ENCODE peak calls at places on chromosomes 4 and X, in eight cellular contexts. D, Q, G, B, R, F, J and U are unnamed samples. For H3K36me3, the result is how much of the 10 kb centered on the place peaks cover.

GRCh38 chr4:145345401-145345800 is 136.3 kb upstream of the SMAD1 start:
- DNase-seq in D (no peak), Q (no peak), G (no peak), B (no peak), R (no peak), F (no peak), J (no peak), U (no peak)

GRCh38 chr4:102501635-102502382 is 650 bp downstream of the NFKB1 start:
- DNase-seq in D (peak), Q (peak), G (peak), B (peak), R (peak), F (peak), J (peak), U (peak)

GRCh38 chr4:70601422-70602039 is 9.5 kb downstream of the AMBN start:
- DNase-seq in D (peak), Q (no peak), G (no peak), B (peak), R (no peak), F (peak), J (peak), U (peak)

GRCh38 chr4:41424541-41424940 is 113.4 kb upstream of the LIMCH1 start:
- DNase-seq in D (no peak), Q (no peak), G (no peak), B (no peak), R (no peak), F (no peak), J (no peak), U (no peak)

GRCh38 chr4:142656178-142656577 is 189.9 kb downstream of the INPP4B start:
- DNase-seq in D (no peak), Q (no peak), G (no peak), B (peak), R (no peak), F (peak), J (no peak), U (peak)

GRCh38 chr4:26780524-26780923 is 80.1 kb upstream of the STIM2 start:
- DNase-seq in D (no peak), Q (no peak), G (peak), B (no peak), R (no peak), F (peak), J (no peak), U (peak)

GRCh38 chr4:162126754-162127153 is 37.0 kb downstream of the FSTL5 start:
- DNase-seq in D (no peak), Q (no peak), G (no peak), B (no peak), R (no peak), F (no peak), J (no peak), U (no peak)

GRCh38 chrX:150574824-150575409 is 6.5 kb downstream of the MTM1 start:
- DNase-seq in D (no peak), Q (no peak), G (no peak), B (no peak), R (no peak), F (no peak), J (no peak), U (peak)

GRCh38 chrX:154797006-154797405 is 8.3 kb downstream of the MPP1 start:
- DNase-seq in D (no peak), Q (no peak), G (no peak), B (peak), R (no peak), F (peak), J (no peak), U (no peak)

GRCh38 chrX:522456-522855 is 108.1 kb upstream of the SHOX start:
- DNase-seq in D (no peak), Q (no peak), G (no peak), B (no peak), R (no peak), F (no peak), J (no peak), U (no peak)

GRCh38 chr4:11635336-11635735 is 206.6 kb upstream of the HS3ST1 start:
- DNase-seq in D (no peak), Q (no peak), G (no peak), B (peak), R (no peak), F (peak), J (no peak), U (peak)

GRCh38 chr4:1796486-1797204 is 3.6 kb downstream of the FGFR3 start:
- DNase-seq in D (no peak), Q (no peak), G (no peak), B (no peak), R (no peak), F (no peak), J (no peak), U (no peak)

GRCh38 chr4:26687728-26688127 is 103.8 kb downstream of the TBC1D19 start:
- DNase-seq in D (no peak), Q (no peak), G (no peak), B (peak), R (no peak), F (peak), J (no peak), U (peak)

GRCh38 chr4:27703771-27704170 is 843.1 kb downstream of the STIM2 start:
- DNase-seq in D (no peak), Q (no peak), G (no peak), B (no peak), R (no peak), F (no peak), J (no peak), U (no peak)

GRCh38 chr4:98094118-98094517 is 49.2 kb downstream of the STPG2 start:
- DNase-seq in D (no peak), Q (no peak), G (no peak), B (no peak), R (no peak), F (no peak), J (no peak), U (no peak)

GRCh38 chr4:182337366-182337765 is 94.2 kb downstream of the TENM3 start:
- DNase-seq in D (no peak), Q (no peak), G (no peak), B (no peak), R (no peak), F (no peak), J (no peak), U (peak)

GRCh38 chrX:150848914-150849365 is 49.5 kb downstream of the CD99L2 start:
- DNase-seq in D (peak), Q (peak), G (peak), B (no peak), R (no peak), F (no peak), J (peak), U (no peak)

GRCh38 chr4:94305468-94306225 is 37.0 kb downstream of the HPGDS start:
- DNase-seq in D (no peak), Q (no peak), G (no peak), B (no peak), R (no peak), F (peak), J (no peak), U (no peak)

GRCh38 chrX:66731398-66731797 is 92.5 kb upstream of the EDA2R start:
- DNase-seq in D (no peak), Q (no peak), G (no peak), B (peak), R (no peak), F (peak), J (no peak), U (peak)

GRCh38 chr4:150119492-150119891 is 41.2 kb downstream of the DCLK2 start:
- DNase-seq in D (no peak), Q (no peak), G (no peak), B (no peak), R (no peak), F (peak), J (no peak), U (peak)

GRCh38 chr4:1211951-1212545 is 36.9 kb downstream of the CTBP1 start:
- DNase-seq in D (no peak), Q (peak), G (peak), B (no peak), R (peak), F (no peak), J (no peak), U (no peak)

GRCh38 chrX:9958183-9958582 is 9.0 kb upstream of the CLDN34 start:
- DNase-seq in D (no peak), Q (no peak), G (no peak), B (no peak), R (no peak), F (no peak), J (no peak), U (no peak)

GRCh38 chr4:121706595-121707021 is 9.8 kb upstream of the ANXA5 start:
- DNase-seq in D (no peak), Q (no peak), G (no peak), B (peak), R (no peak), F (peak), J (no peak), U (no peak)

GRCh38 chr4:81421346-81422218 is 50.1 kb downstream of the RASGEF1B start:
- DNase-seq in D (no peak), Q (no peak), G (no peak), B (peak), R (no peak), F (no peak), J (peak), U (no peak)

GRCh38 chr4:137025484-137026059 is 506.7 kb downstream of the PCDH18 start:
- DNase-seq in D (no peak), Q (no peak), G (no peak), B (no peak), R (no peak), F (no peak), J (no peak), U (no peak)

GRCh38 chrX:55008571-55009358 is 8.6 kb downstream of the APEX2 start:
- DNase-seq in D (no peak), Q (no peak), G (no peak), B (no peak), R (no peak), F (peak), J (no peak), U (no peak)

GRCh38 chr4:57098945-57099344 is 11.2 kb downstream of the IGFBP7 start:
- DNase-seq in D (no peak), Q (no peak), G (no peak), B (no peak), R (no peak), F (peak), J (no peak), U (peak)

GRCh38 chrX:148878371-148878770 is 378.0 kb downstream of the AFF2 start:
- DNase-seq in D (no peak), Q (no peak), G (no peak), B (peak), R (no peak), F (peak), J (no peak), U (peak)

GRCh38 chrX:54564942-54565341 is 34.9 kb downstream of the GNL3L start:
- DNase-seq in D (no peak), Q (no peak), G (no peak), B (no peak), R (no peak), F (no peak), J (no peak), U (peak)

GRCh38 chr4:185504098-185505047 is 30.9 kb downstream of the PDLIM3 start:
- DNase-seq in D (peak), Q (no peak), G (peak), B (peak), R (no peak), F (peak), J (peak), U (no peak)

GRCh38 chr4:54173281-54173912 is 55.7 kb upstream of the PDGFRA start:
- DNase-seq in D (no peak), Q (no peak), G (no peak), B (no peak), R (no peak), F (no peak), J (no peak), U (peak)

GRCh38 chrX:10415704-10416001 is 204.7 kb downstream of the MID1 start:
- DNase-seq in D (no peak), Q (no peak), G (no peak), B (peak), R (no peak), F (no peak), J (no peak), U (peak)

GRCh38 chr4:7763788-7764187 is 175.9 kb downstream of the AFAP1 start:
- DNase-seq in D (no peak), Q (no peak), G (no peak), B (peak), R (no peak), F (peak), J (no peak), U (peak)

GRCh38 chrX:104370089-104370488 is 115.4 kb upstream of the ESX1 start:
- DNase-seq in D (no peak), Q (no peak), G (peak), B (no peak), R (no peak), F (peak), J (no peak), U (no peak)

GRCh38 chr4:169132561-169133305 is 122.7 kb upstream of the CBR4 start:
- DNase-seq in D (no peak), Q (no peak), G (no peak), B (no peak), R (no peak), F (no peak), J (no peak), U (no peak)

GRCh38 chr4:98627883-98628282 is 30.5 kb downstream of the TSPAN5 start:
- DNase-seq in D (no peak), Q (no peak), G (no peak), B (peak), R (no peak), F (no peak), J (no peak), U (peak)

GRCh38 chr4:90641856-90642599 is 514.8 kb downstream of the CCSER1 start:
- DNase-seq in D (no peak), Q (no peak), G (no peak), B (no peak), R (no peak), F (no peak), J (no peak), U (no peak)

GRCh38 chrX:84187501-84188319 is at the start of gene RPS6KA6:
- DNase-seq in D (peak), Q (peak), G (peak), B (no peak), R (peak), F (peak), J (no peak), U (peak)

GRCh38 chr4:1511441-1512041 is 105.3 kb upstream of the NKX1-1 start:
- DNase-seq in D (no peak), Q (peak), G (no peak), B (peak), R (no peak), F (peak), J (no peak), U (no peak)

GRCh38 chr4:73244941-73245601 is 13.5 kb downstream of the ANKRD17 start:
- DNase-seq in D (no peak), Q (no peak), G (no peak), B (no peak), R (no peak), F (no peak), J (no peak), U (no peak)

DNA sequence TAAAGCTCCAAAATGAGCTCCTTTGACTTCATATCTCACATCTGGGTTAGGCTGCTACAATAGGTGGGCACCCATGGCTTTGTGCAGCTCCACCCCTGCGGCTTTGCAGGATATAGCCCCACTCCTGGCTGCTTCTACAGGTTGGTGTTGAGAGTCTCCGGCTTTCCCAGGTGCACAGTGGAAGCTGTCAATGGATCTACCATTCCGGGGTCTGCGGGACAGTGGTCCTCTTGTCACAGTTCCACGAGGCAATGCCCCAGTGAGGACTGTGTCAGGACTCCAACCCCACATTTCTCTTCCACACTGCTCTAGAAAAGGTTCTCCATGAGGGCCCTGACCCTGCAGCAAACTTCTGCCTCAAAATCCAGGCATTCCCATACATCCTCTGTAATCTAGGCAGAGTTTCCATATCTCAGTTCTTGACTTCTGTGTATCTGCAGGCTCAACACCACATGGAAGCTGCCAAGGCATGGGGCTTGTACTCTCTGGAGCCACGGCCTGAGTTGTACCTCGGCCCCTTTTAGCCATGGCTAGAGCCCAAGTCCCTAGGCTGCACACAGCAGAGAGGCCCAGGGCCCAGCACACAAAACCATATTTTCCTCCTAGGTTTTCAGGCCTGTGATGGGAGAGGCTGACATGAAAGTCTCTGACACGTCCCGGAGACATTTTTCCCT is 342.8 kb downstream of the FAM47B start:
- DNase-seq in D (no peak), Q (no peak), G (no peak), B (no peak), R (no peak), F (no peak), J (no peak), U (no peak)
- H3K36me3 ChIP-seq in D (under half), Q (under half), G (under half), B (under half), R (under half), F (under half), J (under half), U (under half)

DNA sequence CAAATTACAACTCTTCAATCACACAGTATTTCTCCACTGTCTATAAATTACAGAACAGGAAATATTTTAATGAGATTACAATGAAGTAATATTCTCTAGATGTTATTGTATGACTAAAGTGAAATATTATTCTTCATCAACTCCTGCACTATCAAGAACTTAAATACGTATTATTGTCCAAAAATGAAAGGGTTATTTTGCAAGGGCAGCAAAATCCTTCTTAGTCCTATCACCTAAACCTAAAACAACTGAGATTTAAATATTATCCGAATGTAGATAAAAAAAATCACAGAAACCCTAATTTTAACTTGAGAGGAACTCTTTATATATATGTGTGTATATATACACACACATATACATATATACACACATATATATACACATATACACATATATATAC is 4.9 kb downstream of the UBA6 start:
- DNase-seq in D (no peak), Q (no peak), G (no peak), B (no peak), R (no peak), F (no peak), J (no peak), U (no peak)
- H3K36me3 ChIP-seq in D (under half), Q (under half), G (under half), B (under half), R (under half), F (under half), J (under half), U (under half)

DNA sequence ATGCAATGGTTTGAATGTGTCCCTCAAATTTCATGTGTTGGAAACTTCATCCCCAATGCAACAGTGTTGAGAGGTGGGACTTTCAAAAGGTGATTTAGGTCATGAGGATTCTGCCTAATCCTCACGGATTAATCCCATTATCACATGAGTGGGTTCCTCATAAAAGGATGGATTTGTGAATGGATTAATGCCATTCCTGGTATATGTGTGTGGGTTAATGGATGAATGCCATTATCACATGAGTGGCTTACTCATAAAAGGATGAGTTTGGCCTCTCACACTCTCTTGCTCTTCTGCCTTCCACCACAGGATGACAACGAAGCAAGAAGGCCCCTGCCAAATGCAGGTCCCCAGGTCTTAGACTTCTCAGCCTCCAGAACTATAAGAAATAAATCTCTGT is 30.5 kb upstream of the NEUROG2 start:
- DNase-seq in D (no peak), Q (no peak), G (no peak), B (no peak), R (no peak), F (no peak), J (no peak), U (no peak)
- H3K36me3 ChIP-seq in D (under half), Q (under half), G (under half), B (under half), R (under half), F (under half), J (under half), U (under half)

GRCh38 chr4:39456946-39457763 is 1.6 kb downstream of the RPL9 start:
- DNase-seq in D (no peak), Q (no peak), G (no peak), B (no peak), R (no peak), F (no peak), J (no peak), U (no peak)

GRCh38 chr4:39453738-39454137 is 5.0 kb downstream of the RPL9 start:
- DNase-seq in D (no peak), Q (no peak), G (no peak), B (no peak), R (no peak), F (no peak), J (no peak), U (no peak)

GRCh38 chr4:39452860-39453587 is 5.7 kb downstream of the RPL9 start:
- DNase-seq in D (no peak), Q (no peak), G (no peak), B (no peak), R (no peak), F (no peak), J (no peak), U (no peak)

GRCh38 chr4:39455486-39455885 is 3.2 kb downstream of the RPL9 start:
- DNase-seq in D (no peak), Q (no peak), G (no peak), B (no peak), R (no peak), F (no peak), J (no peak), U (no peak)

DNA sequence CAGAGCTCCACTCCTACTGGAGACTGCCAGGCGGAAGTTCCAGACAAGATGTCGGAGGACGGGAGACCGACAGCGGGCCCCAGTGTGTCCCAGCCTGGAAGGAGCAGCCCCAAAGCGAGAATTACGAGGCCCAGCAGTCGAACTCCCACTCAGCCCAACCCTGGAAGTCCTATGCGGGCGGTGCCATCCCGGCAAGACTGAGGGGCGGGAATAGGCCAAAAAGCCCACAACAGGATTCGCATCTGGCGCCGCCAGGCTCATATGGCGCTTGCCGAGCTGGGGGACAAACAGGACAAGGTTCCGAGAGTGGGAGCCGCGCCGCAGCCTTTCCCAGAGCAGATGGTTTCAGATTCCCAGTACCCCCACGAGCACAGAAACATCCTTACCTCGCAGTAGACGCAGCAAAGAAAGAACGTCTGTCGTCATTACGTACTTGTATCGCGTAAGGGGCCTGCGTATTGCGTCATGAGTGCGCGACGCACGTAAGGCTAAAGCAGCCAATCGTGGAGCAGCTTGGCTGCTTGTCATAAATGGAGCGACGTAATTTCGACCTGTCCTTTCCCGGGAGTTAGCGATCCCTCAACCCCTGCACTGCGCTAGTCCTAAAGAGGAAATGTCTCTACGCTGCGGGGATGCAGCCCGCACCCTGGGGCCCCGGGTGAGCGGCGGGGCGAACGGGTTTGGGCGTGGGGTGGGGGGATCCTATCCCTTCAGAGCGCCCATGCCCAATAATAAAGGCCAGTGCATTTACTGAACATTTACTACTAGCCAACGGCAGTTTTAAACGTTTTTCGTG is at the start of the genes LIAS and RPL9:
- DNase-seq in D (peak), Q (peak), G (peak), B (peak), R (peak), F (peak), J (peak), U (peak)
- H3K36me3 ChIP-seq in D (under half), Q (under half), G (under half), B (under half), R (half or more), F (under half), J (under half), U (half or more)